ENCODE peak calls at places on chromosome 10, in five cellular contexts. U, K, L, G and F are unnamed samples. For H3K4me1, the result is how much of the 10 kb centered on the place peaks cover.

GRCh38 chr10:91564026-91564425 is 68.8 kb downstream of the PPP1R3C start:
- DNase-seq in U (no peak), K (no peak), L (no peak), G (no peak), F (no peak)

GRCh38 chr10:80260295-80261243 is 28.9 kb downstream of the MAT1A start:
- DNase-seq in U (peak), K (no peak), L (no peak), G (peak), F (no peak)

GRCh38 chr10:48633381-48634197 is 28.7 kb upstream of the ARHGAP22 start:
- DNase-seq in U (no peak), K (no peak), L (no peak), G (no peak), F (no peak)

GRCh38 chr10:13062813-13063212 is 37.1 kb upstream of the OPTN start:
- DNase-seq in U (peak), K (no peak), L (no peak), G (no peak), F (no peak)

GRCh38 chr10:28087675-28088351 is 88.9 kb upstream of the ODAD2 start:
- DNase-seq in U (peak), K (peak), L (peak), G (no peak), F (no peak)

GRCh38 chr10:45495438-45496152 is 121.6 kb downstream of the ALOX5 start:
- DNase-seq in U (peak), K (peak), L (no peak), G (no peak), F (no peak)

GRCh38 chr10:70812814-70813213 is 2.9 kb upstream of the SGPL1 start:
- DNase-seq in U (no peak), K (no peak), L (no peak), G (no peak), F (no peak)

GRCh38 chr10:46545861-46546590 is 10.4 kb downstream of the GPRIN2 start:
- DNase-seq in U (no peak), K (no peak), L (no peak), G (no peak), F (no peak)

GRCh38 chr10:96610817-96611216 is 24.0 kb upstream of the TM9SF3 start:
- DNase-seq in U (no peak), K (no peak), L (no peak), G (no peak), F (no peak)

GRCh38 chr10:130844264-130844761 is 467.2 kb downstream of the TCERG1L start:
- DNase-seq in U (no peak), K (no peak), L (no peak), G (no peak), F (no peak)

GRCh38 chr10:130848855-130849254 is 462.7 kb downstream of the TCERG1L start:
- DNase-seq in U (no peak), K (no peak), L (no peak), G (no peak), F (no peak)

GRCh38 chr10:130843051-130843653 is 468.4 kb downstream of the TCERG1L start:
- DNase-seq in U (no peak), K (no peak), L (no peak), G (no peak), F (no peak)

DNA sequence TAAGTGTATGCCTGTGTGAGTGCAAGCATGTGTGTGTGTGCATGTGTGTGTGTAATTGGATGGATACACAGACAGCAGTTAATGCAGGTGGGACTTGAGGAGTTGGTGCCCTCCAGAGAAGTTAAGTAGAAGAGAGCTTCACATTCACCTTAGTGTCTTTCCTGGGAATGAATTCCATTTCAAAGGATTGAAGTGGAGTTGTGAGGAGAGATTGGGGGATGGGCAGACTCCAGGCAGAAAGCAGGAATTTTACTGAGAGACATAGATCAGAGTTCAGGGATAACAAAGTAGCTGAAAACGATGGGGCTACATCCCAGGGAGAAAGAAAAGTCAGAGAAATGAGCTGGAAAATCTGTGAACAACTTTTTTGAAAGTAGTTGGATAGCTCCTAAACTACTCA is 464.4 kb downstream of the TCERG1L start:
- DNase-seq in U (no peak), K (no peak), L (no peak), G (no peak), F (no peak)
- H3K9ac ChIP-seq in U (no peak), K (no peak), L (no peak), G (no peak), F (no peak)

GRCh38 chr10:79137404-79137803 is 68.6 kb downstream of the ZMIZ1 start:
- DNase-seq in U (no peak), K (peak), L (no peak), G (no peak), F (no peak)
- H3K4me1 ChIP-seq in U (under half), K (half or more), L (half or more), G (under half), F (under half)

GRCh38 chr10:82576093-82576492 is 701.1 kb downstream of the NRG3 start:
- DNase-seq in U (no peak), K (no peak), L (no peak), G (no peak), F (no peak)

GRCh38 chr10:82574081-82574480 is 699.1 kb downstream of the NRG3 start:
- DNase-seq in U (no peak), K (no peak), L (no peak), G (no peak), F (no peak)

GRCh38 chr10:82572686-82573226 is 697.8 kb downstream of the NRG3 start:
- DNase-seq in U (no peak), K (no peak), L (no peak), G (peak), F (no peak)
- H3K9ac ChIP-seq in U (no peak), K (no peak), L (no peak), G (no peak), F (no peak)

GRCh38 chr10:14578060-14578952 is 196.4 kb downstream of the FAM107B start:
- DNase-seq in U (peak), K (peak), L (peak), G (no peak), F (no peak)
- H3K4me1 ChIP-seq in U (under half), K (under half), L (under half), G (under half), F (under half)

DNA sequence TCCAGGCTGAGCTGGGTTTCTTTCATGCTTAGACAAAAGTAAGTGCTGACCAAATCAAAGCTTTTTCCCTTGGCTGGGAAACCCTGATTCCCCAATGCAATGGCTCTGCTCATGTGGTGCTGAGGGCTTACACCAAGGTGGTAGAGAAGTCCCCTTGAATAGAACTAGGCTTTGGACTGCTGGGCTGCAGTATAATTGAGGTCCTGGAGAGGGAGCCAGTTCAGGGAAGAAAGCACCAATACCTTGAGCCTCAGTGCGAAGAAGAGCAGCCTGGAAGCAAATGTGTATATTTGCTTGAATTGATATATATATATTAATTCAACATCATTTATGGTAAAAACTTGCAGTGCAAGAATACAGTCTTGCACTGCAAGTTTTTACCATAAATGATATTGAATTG is 391.1 kb downstream of the RPS24 start:
- DNase-seq in U (no peak), K (no peak), L (no peak), G (no peak), F (no peak)
- H3K9ac ChIP-seq in U (no peak), K (no peak), L (no peak), G (no peak), F (no peak)

GRCh38 chr10:33100996-33101747 is 143.1 kb upstream of the ITGB1 start:
- DNase-seq in U (no peak), K (no peak), L (no peak), G (no peak), F (no peak)
- H3K4me1 ChIP-seq in U (under half), K (under half), L (under half), G (under half), F (under half)